ENCODE peak calls at places on chromosomes 5 and 9, in seven cellular contexts. One of them, this sample, is unnamed.

GRCh38 chr9:106956971-106957370 is 94.0 kb downstream of the ZNF462 start:
- DNase-seq in astrocyte: peak
- DNase-seq in endodermal cell: no peak
- DNase-seq in body of pancreas: no peak
- DNase-seq in cardiac fibroblast: peak
- DNase-seq in adrenal gland: no peak
- DNase-seq in pancreas: no peak
- DNase-seq in this sample: no peak

GRCh38 chr5:2455878-2456277 is 295.6 kb downstream of the IRX2 start:
- DNase-seq in astrocyte: no peak
- DNase-seq in endodermal cell: no peak
- DNase-seq in body of pancreas: no peak
- DNase-seq in cardiac fibroblast: no peak
- DNase-seq in adrenal gland: no peak
- DNase-seq in pancreas: no peak
- DNase-seq in this sample: no peak

GRCh38 chr5:169002941-169003555 is 297.9 kb downstream of the SLIT3 start:
- DNase-seq in astrocyte: no peak
- DNase-seq in endodermal cell: no peak
- DNase-seq in body of pancreas: no peak
- DNase-seq in cardiac fibroblast: no peak
- DNase-seq in adrenal gland: no peak
- DNase-seq in pancreas: no peak
- DNase-seq in this sample: no peak

GRCh38 chr5:87136096-87136495 is 131.6 kb upstream of the RASA1 start:
- DNase-seq in astrocyte: peak
- DNase-seq in endodermal cell: no peak
- DNase-seq in body of pancreas: no peak
- DNase-seq in cardiac fibroblast: no peak
- DNase-seq in adrenal gland: no peak
- DNase-seq in pancreas: no peak
- DNase-seq in this sample: no peak

GRCh38 chr5:75603421-75603820 is 7.8 kb upstream of the ANKDD1B start:
- DNase-seq in astrocyte: peak
- DNase-seq in endodermal cell: no peak
- DNase-seq in body of pancreas: no peak
- DNase-seq in cardiac fibroblast: peak
- DNase-seq in adrenal gland: no peak
- DNase-seq in pancreas: no peak
- DNase-seq in this sample: peak

GRCh38 chr9:121576281-121577075 is 75.0 kb upstream of the DAB2IP start:
- DNase-seq in astrocyte: no peak
- DNase-seq in endodermal cell: peak
- DNase-seq in body of pancreas: no peak
- DNase-seq in cardiac fibroblast: no peak
- DNase-seq in adrenal gland: no peak
- DNase-seq in pancreas: no peak
- DNase-seq in this sample: no peak

GRCh38 chr5:141725909-141726308 is 43.9 kb upstream of the ARAP3 start:
- DNase-seq in astrocyte: no peak
- DNase-seq in endodermal cell: no peak
- DNase-seq in body of pancreas: peak
- DNase-seq in cardiac fibroblast: no peak
- DNase-seq in adrenal gland: no peak
- DNase-seq in pancreas: no peak
- DNase-seq in this sample: peak

GRCh38 chr9:121609845-121610637 is 41.4 kb upstream of the DAB2IP start:
- DNase-seq in astrocyte: peak
- DNase-seq in endodermal cell: no peak
- DNase-seq in body of pancreas: peak
- DNase-seq in cardiac fibroblast: peak
- DNase-seq in adrenal gland: peak
- DNase-seq in pancreas: peak
- DNase-seq in this sample: peak

GRCh38 chr5:4831325-4831724 is 308.8 kb upstream of the ADAMTS16 start:
- DNase-seq in astrocyte: no peak
- DNase-seq in endodermal cell: peak
- DNase-seq in body of pancreas: no peak
- DNase-seq in cardiac fibroblast: no peak
- DNase-seq in adrenal gland: no peak
- DNase-seq in pancreas: no peak
- DNase-seq in this sample: no peak

GRCh38 chr5:124996764-124997077 is 250.3 kb upstream of the ZNF608 start:
- DNase-seq in astrocyte: peak
- DNase-seq in endodermal cell: no peak
- DNase-seq in body of pancreas: no peak
- DNase-seq in cardiac fibroblast: peak
- DNase-seq in adrenal gland: no peak
- DNase-seq in pancreas: no peak
- DNase-seq in this sample: no peak

GRCh38 chr5:122283592-122283991 is 28.4 kb upstream of the SNCAIP start:
- DNase-seq in astrocyte: no peak
- DNase-seq in endodermal cell: no peak
- DNase-seq in body of pancreas: no peak
- DNase-seq in cardiac fibroblast: no peak
- DNase-seq in adrenal gland: no peak
- DNase-seq in pancreas: no peak
- DNase-seq in this sample: no peak

GRCh38 chr9:97820373-97820772 is 32.7 kb upstream of the FOXE1 start:
- DNase-seq in astrocyte: no peak
- DNase-seq in endodermal cell: peak
- DNase-seq in body of pancreas: no peak
- DNase-seq in cardiac fibroblast: no peak
- DNase-seq in adrenal gland: no peak
- DNase-seq in pancreas: no peak
- DNase-seq in this sample: no peak

GRCh38 chr5:171392585-171393159 is 5.0 kb downstream of the NPM1 start:
- DNase-seq in astrocyte: no peak
- DNase-seq in endodermal cell: no peak
- DNase-seq in body of pancreas: no peak
- DNase-seq in cardiac fibroblast: no peak
- DNase-seq in adrenal gland: no peak
- DNase-seq in pancreas: no peak
- DNase-seq in this sample: no peak

GRCh38 chr5:179678238-179679013 is 2.4 kb downstream of the CBY3 start:
- DNase-seq in astrocyte: peak
- DNase-seq in endodermal cell: peak
- DNase-seq in body of pancreas: peak
- DNase-seq in cardiac fibroblast: peak
- DNase-seq in adrenal gland: peak
- DNase-seq in pancreas: peak
- DNase-seq in this sample: peak

GRCh38 chr5:179680780-179681411 is at the start of gene CBY3:
- DNase-seq in astrocyte: no peak
- DNase-seq in endodermal cell: no peak
- DNase-seq in body of pancreas: no peak
- DNase-seq in cardiac fibroblast: peak
- DNase-seq in adrenal gland: no peak
- DNase-seq in pancreas: no peak
- DNase-seq in this sample: no peak

GRCh38 chr5:179679014-179679674 is 1.7 kb downstream of the CBY3 start:
- DNase-seq in astrocyte: peak
- DNase-seq in endodermal cell: peak
- DNase-seq in body of pancreas: peak
- DNase-seq in cardiac fibroblast: peak
- DNase-seq in adrenal gland: peak
- DNase-seq in pancreas: peak
- DNase-seq in this sample: peak

GRCh38 chr5:179680014-179680779 is 637 bp downstream of the CBY3 start:
- DNase-seq in astrocyte: no peak
- DNase-seq in endodermal cell: no peak
- DNase-seq in body of pancreas: no peak
- DNase-seq in cardiac fibroblast: no peak
- DNase-seq in adrenal gland: no peak
- DNase-seq in pancreas: no peak
- DNase-seq in this sample: no peak
- H3K4me3 ChIP-seq in astrocyte: no peak
- H3K4me3 ChIP-seq in endodermal cell: no peak
- H3K4me3 ChIP-seq in body of pancreas: no peak
- H3K4me3 ChIP-seq in cardiac fibroblast: no peak
- H3K4me3 ChIP-seq in adrenal gland: no peak
- H3K4me3 ChIP-seq in pancreas: no peak
- H3K4me3 ChIP-seq in this sample: no peak

GRCh38 chr5:60927450-60927849 is 17.4 kb downstream of the ERCC8 start:
- DNase-seq in astrocyte: no peak
- DNase-seq in endodermal cell: no peak
- DNase-seq in body of pancreas: peak
- DNase-seq in cardiac fibroblast: no peak
- DNase-seq in adrenal gland: no peak
- DNase-seq in pancreas: no peak
- DNase-seq in this sample: no peak

DNA sequence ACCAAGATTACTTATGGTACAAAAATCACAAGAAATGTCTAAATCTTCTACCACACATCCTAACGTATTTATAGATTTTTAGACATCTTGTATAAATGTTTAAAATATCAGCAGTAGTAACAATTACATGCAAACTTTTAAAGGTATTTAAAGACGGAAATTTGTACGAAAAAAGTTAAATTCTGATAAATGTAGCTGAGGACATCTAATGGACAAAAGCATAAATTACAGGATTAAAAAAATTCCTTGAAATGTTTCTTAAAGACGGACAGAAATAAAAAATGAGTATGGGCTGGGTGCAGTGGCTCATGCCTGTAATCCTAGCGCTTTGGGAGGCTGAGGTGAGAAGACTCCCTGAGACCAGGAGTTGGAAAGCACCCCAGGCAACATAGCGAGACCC is 15.8 kb downstream of the ERCC8 start:
- DNase-seq in astrocyte: no peak
- DNase-seq in endodermal cell: no peak
- DNase-seq in body of pancreas: no peak
- DNase-seq in cardiac fibroblast: peak
- DNase-seq in adrenal gland: no peak
- DNase-seq in pancreas: no peak
- DNase-seq in this sample: peak
- TF ChIP-seq CTCF in astrocyte: peak
- TF ChIP-seq CTCF in endodermal cell: peak
- TF ChIP-seq CTCF in body of pancreas: no peak
- TF ChIP-seq CTCF in cardiac fibroblast: peak
- TF ChIP-seq CTCF in adrenal gland: no peak
- TF ChIP-seq CTCF in pancreas: no peak
- TF ChIP-seq CTCF in this sample: no peak

DNA sequence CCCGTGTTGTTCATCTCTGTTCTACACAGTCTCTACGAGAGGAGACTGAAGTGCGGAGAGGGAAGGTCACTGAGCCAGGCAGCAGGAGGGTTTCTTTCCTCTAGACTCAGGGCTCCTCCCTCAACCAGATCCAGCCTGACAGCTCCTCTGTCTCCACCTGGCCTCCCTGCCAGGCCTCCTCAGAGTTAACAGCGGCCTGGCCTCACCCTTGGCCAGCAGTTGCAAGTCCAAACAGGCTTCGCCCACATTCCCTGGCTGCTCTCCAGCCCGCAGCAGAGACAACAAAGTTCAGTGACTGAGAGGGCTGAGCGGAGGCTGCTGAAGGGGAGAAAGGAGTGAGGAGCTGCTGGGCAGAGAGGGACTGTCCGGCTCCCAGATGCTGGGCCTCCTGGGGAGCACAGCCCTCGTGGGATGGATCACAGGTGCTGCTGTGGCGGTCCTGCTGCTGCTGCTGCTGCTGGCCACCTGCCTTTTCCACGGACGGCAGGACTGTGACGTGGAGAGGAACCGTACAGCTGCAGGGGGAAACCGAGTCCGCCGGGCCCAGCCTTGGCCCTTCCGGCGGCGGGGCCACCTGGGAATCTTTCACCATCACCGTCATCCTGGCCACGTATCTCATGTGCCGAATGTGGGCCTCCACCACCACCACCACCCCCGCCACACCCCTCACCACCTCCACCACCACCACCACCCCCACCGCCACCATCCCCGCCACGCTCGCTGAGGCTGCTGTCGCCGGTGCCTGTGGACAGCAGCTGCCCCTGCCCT is at the start of gene HRCT1:
- DNase-seq in astrocyte: peak
- DNase-seq in endodermal cell: peak
- DNase-seq in body of pancreas: peak
- DNase-seq in cardiac fibroblast: peak
- DNase-seq in adrenal gland: peak
- DNase-seq in pancreas: peak
- DNase-seq in this sample: peak
- H3K4me3 ChIP-seq in astrocyte: no peak
- H3K4me3 ChIP-seq in endodermal cell: no peak
- H3K4me3 ChIP-seq in body of pancreas: no peak
- H3K4me3 ChIP-seq in cardiac fibroblast: peak
- H3K4me3 ChIP-seq in adrenal gland: no peak
- H3K4me3 ChIP-seq in pancreas: no peak
- H3K4me3 ChIP-seq in this sample: no peak

DNA sequence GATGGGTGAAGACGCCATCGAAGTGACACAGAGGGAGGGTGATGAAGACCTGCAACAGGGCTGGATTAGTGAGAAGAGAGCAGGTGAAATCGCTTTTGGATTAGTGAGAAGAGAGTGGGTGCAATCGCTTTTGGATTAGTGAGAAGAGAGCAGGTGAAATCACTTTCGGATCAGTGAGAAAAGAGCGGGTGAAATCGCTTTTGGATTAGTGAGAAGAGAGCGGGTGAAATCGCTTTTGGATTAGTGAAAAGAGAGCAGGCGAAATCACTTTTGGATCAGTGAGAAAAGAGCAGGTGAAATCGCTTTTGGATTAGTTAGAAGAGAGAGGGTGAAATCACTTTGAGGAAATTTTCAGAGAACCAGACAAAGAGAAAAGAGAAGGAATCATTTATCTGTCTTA is 67.2 kb upstream of the TRIO start:
- DNase-seq in astrocyte: no peak
- DNase-seq in endodermal cell: no peak
- DNase-seq in body of pancreas: no peak
- DNase-seq in cardiac fibroblast: no peak
- DNase-seq in adrenal gland: no peak
- DNase-seq in pancreas: no peak
- DNase-seq in this sample: no peak
- TF ChIP-seq CTCF in astrocyte: no peak
- TF ChIP-seq CTCF in endodermal cell: no peak
- TF ChIP-seq CTCF in body of pancreas: no peak
- TF ChIP-seq CTCF in cardiac fibroblast: no peak
- TF ChIP-seq CTCF in adrenal gland: no peak
- TF ChIP-seq CTCF in pancreas: no peak
- TF ChIP-seq CTCF in this sample: no peak

DNA sequence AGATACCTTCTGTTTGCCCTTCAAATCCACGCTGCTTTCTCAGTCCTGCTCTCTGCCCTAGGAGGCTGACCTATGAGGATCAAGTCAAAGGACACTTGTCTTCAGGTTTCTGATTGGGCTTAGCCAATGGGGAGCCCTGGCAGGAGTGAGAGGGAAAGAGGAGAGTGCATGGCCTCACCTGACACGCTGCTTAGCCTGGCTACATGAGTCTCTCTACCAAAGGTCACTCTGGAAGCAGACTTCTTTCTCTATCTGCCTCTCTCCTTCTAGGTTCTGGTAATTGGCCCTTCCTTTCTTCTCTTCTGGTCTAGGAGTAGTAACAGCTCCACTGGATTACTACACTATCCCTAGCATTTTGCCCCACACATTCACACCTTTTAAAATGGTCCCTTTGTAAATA is 13.1 kb downstream of the ARSB start:
- DNase-seq in astrocyte: no peak
- DNase-seq in endodermal cell: peak
- DNase-seq in body of pancreas: no peak
- DNase-seq in cardiac fibroblast: no peak
- DNase-seq in adrenal gland: no peak
- DNase-seq in pancreas: no peak
- DNase-seq in this sample: no peak
- H3K4me3 ChIP-seq in astrocyte: no peak
- H3K4me3 ChIP-seq in endodermal cell: no peak
- H3K4me3 ChIP-seq in body of pancreas: no peak
- H3K4me3 ChIP-seq in cardiac fibroblast: no peak
- H3K4me3 ChIP-seq in adrenal gland: no peak
- H3K4me3 ChIP-seq in pancreas: no peak
- H3K4me3 ChIP-seq in this sample: no peak

This sample was measured in epithelial cell of esophagus.